ENCODE peak calls at places on chromosomes 12 and 14, in six cellular contexts. A is HT-29; X is stimulated activated CD4-positive, alpha-beta T cell treated with anti-CD3 and anti-CD28 coated beads, Interleukin-15, amount 100 ng/mL, for 24 hours; E is lower leg skin; C is endothelial cell; Q is smooth muscle cell of the brain vasculature. Y is an unnamed sample.

GRCh38 chr14:90443161-90444076 is 46.6 kb downstream of the CALM1 start:
- DNase-seq in A (peak), Q (no peak), E (no peak), X (no peak), C (no peak), Y (no peak)

GRCh38 chr12:41473441-41473840 is 285.3 kb downstream of the PDZRN4 start:
- DNase-seq in X (no peak), E (no peak), Q (no peak), C (no peak), A (no peak), Y (no peak)

GRCh38 chr12:45789025-45789424 is 59.5 kb downstream of the ARID2 start:
- DNase-seq in E (no peak), A (no peak), Q (peak), X (no peak), C (no peak), Y (no peak)

GRCh38 chr14:52703225-52703624 is 3.8 kb upstream of the PSMC6 start:
- DNase-seq in X (no peak), Q (no peak), E (no peak), C (no peak), A (no peak), Y (no peak)

GRCh38 chr12:123388218-123388947 is 4.5 kb downstream of the KMT5A start:
- DNase-seq in C (peak), A (peak), X (peak), Q (no peak), E (peak), Y (peak)

GRCh38 chr12:79681008-79681590 is 9.7 kb downstream of the PAWR start:
- DNase-seq in C (no peak), X (no peak), A (no peak), Q (no peak), E (no peak), Y (no peak)

GRCh38 chr12:3130053-3130805 is 53.0 kb downstream of the TSPAN9 start:
- DNase-seq in A (no peak), E (peak), C (no peak), Q (no peak), X (no peak), Y (no peak)

GRCh38 chr12:2011641-2012607 is 7.7 kb upstream of the DCP1B start:
- DNase-seq in E (no peak), X (no peak), C (no peak), A (no peak), Q (no peak), Y (no peak)

GRCh38 chr14:77615231-77616132 is 955 bp downstream of the SPTLC2 start:
- DNase-seq in X (peak), Q (no peak), C (peak), E (no peak), A (peak), Y (no peak)

GRCh38 chr14:101122114-101122854 is 218.8 kb upstream of the RTL1 start:
- DNase-seq in E (peak), X (no peak), A (no peak), C (no peak), Q (no peak), Y (no peak)

GRCh38 chr12:130764073-130764472 is 48.0 kb upstream of the RIMBP2 start:
- DNase-seq in X (peak), Q (no peak), A (no peak), E (no peak), C (no peak), Y (no peak)

GRCh38 chr14:97410667-97411286 is 613.6 kb downstream of the VRK1 start:
- DNase-seq in A (no peak), X (no peak), C (no peak), E (peak), Q (no peak), Y (no peak)

GRCh38 chr12:105427883-105428282 is 97.4 kb downstream of the C12orf75 start:
- DNase-seq in X (no peak), C (no peak), Q (no peak), A (no peak), E (no peak), Y (no peak)

GRCh38 chr12:96401061-96401871 is 1.0 kb upstream of the CDK17 start:
- DNase-seq in Q (peak), C (peak), A (peak), E (no peak), X (peak), Y (peak)

GRCh38 chr14:71739273-71739990 is 192.8 kb upstream of the RGS6 start:
- DNase-seq in E (no peak), A (peak), C (peak), X (no peak), Q (no peak), Y (no peak)

GRCh38 chr12:67394600-67394999 is 125.4 kb downstream of the CAND1 start:
- DNase-seq in C (no peak), A (no peak), Q (peak), X (no peak), E (no peak), Y (no peak)

GRCh38 chr12:130126023-130126432 is 36.2 kb upstream of the FZD10 start:
- DNase-seq in A (no peak), C (no peak), E (peak), X (no peak), Q (no peak), Y (no peak)

GRCh38 chr14:20652996-20653975 is 11.8 kb upstream of the OR6S1 start:
- DNase-seq in Q (no peak), X (peak), C (peak), A (no peak), E (no peak), Y (no peak)

GRCh38 chr12:34604631-34605509 is 582.6 kb downstream of the ALG10 start:
- DNase-seq in A (no peak), X (no peak), C (no peak), E (no peak), Q (no peak), Y (no peak)

GRCh38 chr12:12423367-12423766 is 66.5 kb downstream of the BORCS5 start:
- DNase-seq in C (no peak), X (no peak), Q (no peak), E (no peak), A (no peak), Y (no peak)

GRCh38 chr14:100025111-100025510 is 40.1 kb upstream of the EVL start:
- DNase-seq in Q (no peak), C (peak), X (peak), A (peak), E (no peak), Y (no peak)

GRCh38 chr12:124397399-124397679 is 102.4 kb downstream of the RFLNA start:
- DNase-seq in A (peak), X (no peak), Q (no peak), C (no peak), E (no peak), Y (no peak)

GRCh38 chr12:43069768-43070221 is 480.2 kb upstream of the PRICKLE1 start:
- DNase-seq in X (no peak), Q (no peak), E (no peak), A (no peak), C (no peak), Y (no peak)

GRCh38 chr12:127550271-127550670 is 716.7 kb upstream of the TMEM132C start:
- DNase-seq in C (no peak), E (no peak), Q (no peak), A (no peak), X (no peak), Y (no peak)

GRCh38 chr14:24430143-24430681 is 458 bp downstream of the KHNYN start:
- DNase-seq in C (peak), Q (no peak), A (peak), E (peak), X (peak), Y (peak)

GRCh38 chr12:52181757-52182156 is 10.1 kb downstream of the KRT80 start:
- DNase-seq in C (no peak), E (no peak), A (no peak), Q (peak), X (no peak), Y (no peak)